ENCODE peak calls at places on chromosomes 11 and 22, in four cellular contexts. F is small intestine, V is lower leg skin, K is left cardiac atrium. Z is an unnamed sample.

GRCh38 chr22:26821854-26822253 is 164.5 kb downstream of the MIAT start:
- DNase-seq in F (no peak), V (no peak), K (no peak), Z (no peak)

GRCh38 chr11:8267831-8268529 is 4.3 kb upstream of the LMO1 start:
- DNase-seq in V (peak; percentile 85), F (no peak), K (no peak), Z (no peak)

GRCh38 chr11:64384039-64384737 is 25.2 kb downstream of the RPS6KA4 start:
- DNase-seq in K (no peak), V (no peak), F (peak; percentile 22), Z (no peak)

GRCh38 chr11:104547996-104548661 is 350.1 kb downstream of the CASP12 start:
- DNase-seq in F (no peak), V (no peak), K (no peak), Z (peak; percentile 46)

GRCh38 chr11:123479048-123479837 is 49.2 kb downstream of the GRAMD1B start:
- DNase-seq in V (no peak), K (no peak), F (peak; percentile 23), Z (no peak)

GRCh38 chr22:46846154-46846831 is 83.8 kb downstream of the TBC1D22A start:
- DNase-seq in K (no peak), F (no peak), V (peak; percentile 81), Z (peak; percentile 22)

GRCh38 chr11:86395061-86395551 is 20.4 kb downstream of the CCDC81 start:
- DNase-seq in V (no peak), F (no peak), K (no peak), Z (no peak)

GRCh38 chr11:61020706-61021235 is 49.3 kb downstream of the CD6 start:
- DNase-seq in F (no peak), K (no peak), V (no peak), Z (no peak)

GRCh38 chr11:104320091-104320490 is 156.1 kb upstream of the PDGFD start:
- DNase-seq in K (no peak), V (no peak), F (no peak), Z (peak; percentile 42)

GRCh38 chr22:49871482-49871881 is 17.8 kb downstream of the ZBED4 start:
- DNase-seq in K (no peak), V (no peak), F (no peak), Z (peak; percentile 28)

GRCh38 chr11:123284454-123284853 is 89.4 kb upstream of the CLMP start:
- DNase-seq in V (no peak), K (no peak), F (no peak), Z (no peak)

GRCh38 chr11:117629891-117630538 is 167.0 kb downstream of the DSCAML1 start:
- DNase-seq in K (no peak), F (no peak), V (no peak), Z (no peak)

GRCh38 chr11:128595221-128595620 is 7.9 kb upstream of the ETS1 start:
- DNase-seq in V (no peak), F (no peak), K (no peak), Z (no peak)

GRCh38 chr22:20905415-20906386 is 11.5 kb upstream of the CRKL start:
- DNase-seq in V (no peak), K (no peak), F (no peak), Z (no peak)

GRCh38 chr11:36672815-36673450 is 74.9 kb upstream of the RAG2 start:
- DNase-seq in K (no peak), F (peak; percentile 50), V (no peak), Z (peak; percentile 54)

GRCh38 chr11:126624491-126624890 is 269.0 kb downstream of the ST3GAL4 start:
- DNase-seq in K (no peak), V (no peak), F (no peak), Z (no peak)

GRCh38 chr22:45034821-45035220 is 25.0 kb upstream of the PHF21B start:
- DNase-seq in K (no peak), F (no peak), V (no peak), Z (no peak)

GRCh38 chr22:40511604-40512003 is 124.9 kb downstream of the MRTFA start:
- DNase-seq in K (no peak), F (no peak), V (no peak), Z (no peak)